ENCODE peak calls at places on chromosomes 4 and X, in nine cellular contexts. Y, F, H, G, V, K, U, N and Q are unnamed samples.

GRCh38 chr4:56326363-56326762 is 60.9 kb downstream of the AASDH start:
- DNase-seq in Y (no peak), F (no peak), H (no peak), G (no peak), V (no peak), K (no peak), U (no peak), N (no peak), Q (no peak)

GRCh38 chr4:120842046-120842445 is 80.5 kb downstream of the PRDM5 start:
- DNase-seq in Y (no peak), F (no peak), H (no peak), G (no peak), V (no peak), K (peak), U (no peak), N (no peak), Q (no peak)

GRCh38 chrX:48626401-48627298 is 29.4 kb downstream of the WDR13 start:
- DNase-seq in Y (no peak), F (no peak), H (no peak), G (no peak), V (no peak), K (peak), U (no peak), N (no peak), Q (no peak)

GRCh38 chrX:66544181-66544580 is 94.7 kb downstream of the EDA2R start:
- DNase-seq in Y (no peak), F (no peak), H (no peak), G (no peak), V (no peak), K (no peak), U (no peak), N (no peak), Q (no peak)

GRCh38 chrX:38117485-38117884 is 103.2 kb downstream of the SRPX start:
- DNase-seq in Y (no peak), F (no peak), H (no peak), G (no peak), V (no peak), K (peak), U (no peak), N (no peak), Q (no peak)

GRCh38 chrX:150062292-150063137 is 124.2 kb upstream of the EOLA2 start:
- DNase-seq in Y (no peak), F (peak), H (no peak), G (no peak), V (peak), K (peak), U (no peak), N (no peak), Q (peak)

GRCh38 chr4:39346856-39347519 is 19.2 kb downstream of the RFC1 start:
- DNase-seq in Y (no peak), F (no peak), H (no peak), G (no peak), V (no peak), K (no peak), U (no peak), N (no peak), Q (no peak)

GRCh38 chr4:113336556-113336955 is 287.1 kb downstream of the ANK2 start:
- DNase-seq in Y (no peak), F (peak), H (no peak), G (no peak), V (no peak), K (no peak), U (no peak), N (no peak), Q (no peak)

GRCh38 chr4:173930329-173930967 is 353.0 kb downstream of the FBXO8 start:
- DNase-seq in Y (no peak), F (no peak), H (no peak), G (no peak), V (no peak), K (no peak), U (no peak), N (no peak), Q (no peak)

GRCh38 chr4:137393043-137393442 is 139.3 kb downstream of the PCDH18 start:
- DNase-seq in Y (no peak), F (no peak), H (no peak), G (no peak), V (no peak), K (peak), U (no peak), N (no peak), Q (no peak)